ENCODE peak calls at places on chromosomes 5 and 9, in five cellular contexts. J, Q, K, S and P are unnamed samples. For H3K9me3 and H3K4me1, the result is how much of the 10 kb centered on the place peaks cover.

GRCh38 chr5:59296317-59297264 is 596.9 kb downstream of the PDE4D start:
- DNase-seq in S (no peak), J (no peak), K (no peak), Q (no peak), P (no peak)

GRCh38 chr5:147639303-147639702 is 129.4 kb upstream of the DPYSL3 start:
- DNase-seq in K (no peak), J (no peak), Q (no peak), S (no peak), P (no peak)

GRCh38 chr5:6556089-6556801 is 76.6 kb downstream of the NSUN2 start:
- DNase-seq in K (peak), S (no peak), J (peak), Q (no peak), P (no peak)

GRCh38 chr5:149550267-149550582 is 1.0 kb downstream of the CSNK1A1 start:
- DNase-seq in J (no peak), S (no peak), K (peak), Q (no peak), P (no peak)

GRCh38 chr5:149410721-149411432 is 31.8 kb upstream of the IL17B start:
- DNase-seq in K (no peak), S (no peak), J (peak), Q (no peak), P (no peak)

GRCh38 chr9:124030969-124031451 is 19.4 kb downstream of the LHX2 start:
- DNase-seq in J (no peak), Q (no peak), S (no peak), K (no peak), P (no peak)

GRCh38 chr5:176490291-176490690 is 42.1 kb downstream of the FAF2 start:
- DNase-seq in J (no peak), K (no peak), S (no peak), Q (no peak), P (peak)

GRCh38 chr5:65861830-65862241 is 64.5 kb upstream of the ERBIN start:
- DNase-seq in K (peak), S (no peak), Q (no peak), J (peak), P (no peak)

GRCh38 chr9:2157277-2158105 is 142.3 kb downstream of the SMARCA2 start:
- DNase-seq in S (peak), J (peak), Q (no peak), K (peak), P (peak)

GRCh38 chr9:34510032-34510431 is 12.8 kb downstream of the ENHO start:
- DNase-seq in J (no peak), S (no peak), K (no peak), Q (no peak), P (no peak)

GRCh38 chr5:68953885-68954617 is 139.8 kb upstream of the SLC30A5 start:
- DNase-seq in K (no peak), J (no peak), S (no peak), Q (no peak), P (no peak)

GRCh38 chr5:150464554-150465012 is 15.0 kb upstream of the RPS14 start:
- DNase-seq in S (no peak), J (no peak), K (no peak), Q (no peak), P (no peak)

GRCh38 chr5:777756-778161 is 6.8 kb downstream of the ZDHHC11B start:
- DNase-seq in Q (peak), K (no peak), S (no peak), J (peak), P (no peak)

GRCh38 chr5:6188976-6189375 is 189.4 kb downstream of the MED10 start:
- DNase-seq in S (no peak), J (no peak), K (no peak), Q (no peak), P (no peak)

GRCh38 chr5:132466453-132467291 is 23.9 kb downstream of the IRF1 start:
- DNase-seq in J (peak), Q (no peak), K (peak), S (no peak), P (peak)

GRCh38 chr5:120510994-120511686 is 47.0 kb downstream of the PRR16 start:
- DNase-seq in J (no peak), K (no peak), S (no peak), Q (no peak), P (no peak)

GRCh38 chr5:168356592-168356991 is 65.1 kb downstream of the WWC1 start:
- DNase-seq in K (no peak), Q (no peak), J (no peak), S (no peak), P (no peak)

GRCh38 chr5:2753452-2754409 is 2.3 kb upstream of the IRX2 start:
- DNase-seq in J (no peak), Q (no peak), K (no peak), S (no peak), P (no peak)

GRCh38 chr5:139514486-139514856 is 31.9 kb upstream of the STING1 start:
- DNase-seq in K (no peak), J (no peak), Q (no peak), S (no peak), P (no peak)

GRCh38 chr9:83962165-83962564 is 17.9 kb downstream of the HNRNPK start:
- DNase-seq in J (no peak), S (no peak), Q (no peak), K (no peak), P (no peak)

GRCh38 chr5:107764976-107765684 is 94.4 kb upstream of the EFNA5 start:
- DNase-seq in K (no peak), J (no peak), S (no peak), Q (no peak), P (no peak)
- H3K9me3 ChIP-seq in K (under half), J (under half), S (under half), Q (under half), P (under half)

GRCh38 chr5:90473321-90474234 is 993 bp downstream of the MBLAC2 start:
- DNase-seq in S (peak), K (peak), Q (peak), J (peak), P (peak)

GRCh38 chr5:90477073-90477472 is 2.4 kb downstream of the POLR3G start:
- DNase-seq in K (no peak), Q (no peak), J (no peak), S (no peak), P (no peak)

GRCh38 chr5:90472783-90473182 is 1.8 kb downstream of the MBLAC2 start:
- DNase-seq in J (no peak), Q (no peak), K (no peak), S (no peak), P (no peak)

GRCh38 chr5:90475436-90475980 is 844 bp downstream of the POLR3G start:
- DNase-seq in J (no peak), S (no peak), Q (no peak), K (no peak), P (peak)

DNA sequence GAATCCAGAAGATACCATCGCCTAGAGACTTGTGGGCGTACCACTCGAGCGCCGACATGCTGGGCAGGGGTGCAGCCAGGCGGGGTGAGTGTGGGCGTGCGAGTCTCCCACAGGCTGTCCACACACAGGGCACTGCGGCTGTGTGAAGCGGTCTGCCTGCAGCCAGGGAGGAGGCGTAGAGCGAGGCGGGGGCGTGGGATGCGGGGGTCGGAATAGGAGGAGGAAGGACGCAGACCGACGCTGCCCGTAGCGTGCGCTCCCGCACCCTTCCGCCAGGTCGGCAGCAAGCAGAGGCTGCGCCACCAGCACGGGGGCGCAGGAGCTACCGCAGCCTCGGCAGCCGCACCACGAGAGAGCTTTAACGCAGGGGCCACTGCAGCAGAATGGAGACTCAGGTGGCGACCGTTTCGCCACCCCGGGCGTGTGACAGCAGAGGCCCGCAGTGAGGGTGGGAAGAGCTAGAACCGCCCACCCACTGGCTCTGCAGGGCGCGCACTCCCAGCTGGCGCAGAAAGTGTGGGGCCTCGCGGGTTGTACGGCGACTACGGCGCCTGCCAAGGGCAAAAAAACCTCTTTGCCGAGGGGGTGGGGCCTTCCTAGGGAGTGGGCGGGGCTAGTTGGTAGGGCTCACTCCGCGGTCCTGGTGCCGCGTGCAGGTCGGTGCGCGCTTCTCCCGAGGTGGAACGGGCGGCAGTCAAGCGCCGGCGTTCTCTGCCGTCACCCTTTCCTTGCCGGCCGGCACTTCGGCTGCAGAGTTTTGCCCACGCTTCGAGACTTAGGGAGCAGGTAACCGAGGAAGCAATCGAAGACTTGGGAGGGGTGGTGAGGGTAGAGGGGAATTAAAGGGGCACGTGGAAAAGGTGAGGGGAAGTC is at the start of the genes MBLAC2 and POLR3G:
- DNase-seq in Q (peak), J (peak), K (peak), S (peak), P (peak)
- H3K4me1 ChIP-seq in Q (under half), J (under half), K (under half), S (under half), P (under half)

GRCh38 chr9:133332381-133332730 is 3.6 kb downstream of the SURF6 start:
- DNase-seq in Q (no peak), J (no peak), K (no peak), S (peak), P (no peak)

GRCh38 chr9:133331641-133332380 is 4.2 kb downstream of the SURF6 start:
- DNase-seq in J (no peak), Q (no peak), S (peak), K (no peak), P (no peak)

GRCh38 chr9:133333011-133333410 is 3.0 kb downstream of the SURF6 start:
- DNase-seq in K (no peak), J (no peak), S (no peak), Q (peak), P (no peak)

GRCh38 chr9:133334161-133334560 is 1.8 kb downstream of the SURF6 start:
- DNase-seq in J (no peak), S (peak), K (no peak), Q (peak), P (peak)

GRCh38 chr9:133333566-133333965 is 2.4 kb downstream of the SURF6 start:
- DNase-seq in K (no peak), Q (peak), J (no peak), S (peak), P (no peak)
- H3K4me3 ChIP-seq in K (no peak), Q (no peak), J (no peak), S (no peak), P (no peak)

DNA sequence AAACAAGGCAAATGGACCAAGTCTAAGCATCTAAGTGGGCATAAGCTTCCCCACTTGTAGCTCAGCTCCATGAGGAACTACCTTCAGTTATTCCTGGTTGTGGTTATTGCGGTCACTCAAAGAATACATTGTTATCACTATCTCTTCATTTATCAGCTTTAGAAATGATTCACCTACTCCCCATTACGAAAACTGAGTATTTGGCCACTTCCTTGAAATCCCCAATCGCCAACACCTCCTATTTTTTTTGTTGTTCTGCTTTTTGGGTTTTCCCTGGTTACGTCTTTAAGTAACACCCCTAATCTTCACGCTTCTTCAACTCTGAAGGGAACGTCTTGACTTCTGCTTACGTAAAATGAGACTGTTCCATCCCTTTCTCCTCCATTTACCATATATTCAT is 20.7 kb downstream of the MAPK9 start:
- DNase-seq in Q (no peak), K (no peak), S (no peak), J (no peak), P (no peak)
- H3K9me3 ChIP-seq in Q (under half), K (under half), S (under half), J (under half), P (half or more)